ENCODE peak calls at places on chromosome 1, in four cellular contexts. H is activated gamma-delta T cell, N is NCI-H1092, T is heart right ventricle. I is an unnamed sample.

GRCh38 chr1:116457944-116458343 is 84.9 kb downstream of the ATP1A1 start:
- DNase-seq in T (no peak), H (no peak), N (no peak), I (no peak)

GRCh38 chr1:36981771-36982622 is 52.3 kb downstream of the GRIK3 start:
- DNase-seq in N (no peak), T (no peak), H (no peak), I (no peak)

GRCh38 chr1:36739703-36740289 is 257.1 kb upstream of the CSF3R start:
- DNase-seq in N (no peak), T (no peak), H (no peak), I (no peak)

GRCh38 chr1:87592156-87592555 is 263.5 kb downstream of the LMO4 start:
- DNase-seq in N (no peak), T (no peak), H (no peak), I (no peak)

GRCh38 chr1:26038477-26038876 is 7.4 kb downstream of the SLC30A2 start:
- DNase-seq in H (no peak), T (no peak), N (no peak), I (no peak)

GRCh38 chr1:203555046-203555445 is 61.1 kb downstream of the OPTC start:
- DNase-seq in H (no peak), T (peak), N (no peak), I (no peak)

GRCh38 chr1:193486671-193487229 is 300.3 kb upstream of the B3GALT2 start:
- DNase-seq in N (no peak), H (no peak), T (no peak), I (no peak)

GRCh38 chr1:41650176-41650519 is 165.7 kb upstream of the EDN2 start:
- DNase-seq in N (no peak), T (peak), H (no peak), I (peak)

GRCh38 chr1:7478797-7479499 is 292.1 kb upstream of the VAMP3 start:
- DNase-seq in H (no peak), T (peak), N (peak), I (no peak)

GRCh38 chr1:228061411-228062084 is 21.0 kb upstream of the ARF1 start:
- DNase-seq in N (no peak), H (no peak), T (no peak), I (no peak)

I was measured in NCI-H2029.